ENCODE peak calls at places on chromosomes 7 and 10, in eight cellular contexts. T, F, Z, H, A, X, B and U are unnamed samples.

GRCh38 chr10:7529638-7530037 is 118.8 kb upstream of the SFMBT2 start:
- DNase-seq in T (no peak), F (no peak), Z (no peak), H (no peak), A (no peak), X (no peak), B (no peak), U (no peak)

GRCh38 chr7:83161851-83162401 is 758 bp downstream of the PCLO start:
- DNase-seq in T (no peak), F (no peak), Z (no peak), H (no peak), A (no peak), X (peak), B (no peak), U (peak)

GRCh38 chr10:28986117-28986792 is 302.6 kb upstream of the LYZL1 start:
- DNase-seq in T (no peak), F (no peak), Z (no peak), H (no peak), A (no peak), X (no peak), B (no peak), U (no peak)

GRCh38 chr7:29300649-29301048 is 106.1 kb downstream of the CHN2 start:
- DNase-seq in T (no peak), F (no peak), Z (no peak), H (no peak), A (no peak), X (no peak), B (no peak), U (no peak)

GRCh38 chr10:77305650-77306632 is 331.7 kb downstream of the KCNMA1 start:
- DNase-seq in T (no peak), F (no peak), Z (no peak), H (no peak), A (no peak), X (no peak), B (no peak), U (peak)

GRCh38 chr10:96380821-96381220 is 22.0 kb upstream of the OPALIN start:
- DNase-seq in T (peak), F (no peak), Z (no peak), H (no peak), A (no peak), X (no peak), B (no peak), U (no peak)

GRCh38 chr10:95289003-95289920 is 1.5 kb downstream of the PDLIM1 start:
- DNase-seq in T (peak), F (no peak), Z (no peak), H (no peak), A (no peak), X (no peak), B (no peak), U (peak)

GRCh38 chr10:96271017-96271815 is at the start of gene BLNK:
- DNase-seq in T (peak), F (no peak), Z (peak), H (peak), A (no peak), X (no peak), B (peak), U (no peak)